ENCODE peak calls at places on chromosomes 12 and 14, in five cellular contexts. One of them, this sample, is unnamed.

GRCh38 chr12:62606654-62607053 is 140.0 kb downstream of the MON2 start:
- DNase-seq in non-pigmented ciliary epithelial cell: no peak
- DNase-seq in NCI-H510A treated with DMSO at 0.1 percent for 48 hours: no peak
- DNase-seq in NCI-H526: no peak
- DNase-seq in naive thymus-derived CD8-positive, alpha-beta T cell: no peak
- DNase-seq in this sample: no peak

GRCh38 chr12:20451759-20452158 is 83.4 kb downstream of the PDE3A start:
- DNase-seq in non-pigmented ciliary epithelial cell: peak
- DNase-seq in NCI-H510A treated with DMSO at 0.1 percent for 48 hours: no peak
- DNase-seq in NCI-H526: no peak
- DNase-seq in naive thymus-derived CD8-positive, alpha-beta T cell: no peak
- DNase-seq in this sample: no peak

GRCh38 chr14:81275305-81275950 is 54.7 kb upstream of the GTF2A1 start:
- DNase-seq in non-pigmented ciliary epithelial cell: no peak
- DNase-seq in NCI-H510A treated with DMSO at 0.1 percent for 48 hours: no peak
- DNase-seq in NCI-H526: no peak
- DNase-seq in naive thymus-derived CD8-positive, alpha-beta T cell: no peak
- DNase-seq in this sample: no peak

GRCh38 chr14:68626386-68626785 is 166.5 kb downstream of the ZFP36L1 start:
- DNase-seq in non-pigmented ciliary epithelial cell: no peak
- DNase-seq in NCI-H510A treated with DMSO at 0.1 percent for 48 hours: no peak
- DNase-seq in NCI-H526: no peak
- DNase-seq in naive thymus-derived CD8-positive, alpha-beta T cell: no peak
- DNase-seq in this sample: no peak

GRCh38 chr14:25132734-25133422 is 82.9 kb upstream of the STXBP6 start:
- DNase-seq in non-pigmented ciliary epithelial cell: no peak
- DNase-seq in NCI-H510A treated with DMSO at 0.1 percent for 48 hours: peak
- DNase-seq in NCI-H526: peak
- DNase-seq in naive thymus-derived CD8-positive, alpha-beta T cell: peak
- DNase-seq in this sample: no peak

GRCh38 chr12:46562625-46563228 is 190.2 kb upstream of the SLC38A2 start:
- DNase-seq in non-pigmented ciliary epithelial cell: peak
- DNase-seq in NCI-H510A treated with DMSO at 0.1 percent for 48 hours: peak
- DNase-seq in NCI-H526: no peak
- DNase-seq in naive thymus-derived CD8-positive, alpha-beta T cell: no peak
- DNase-seq in this sample: no peak

GRCh38 chr14:69901113-69901951 is 22.1 kb downstream of the SMOC1 start:
- DNase-seq in non-pigmented ciliary epithelial cell: no peak
- DNase-seq in NCI-H510A treated with DMSO at 0.1 percent for 48 hours: no peak
- DNase-seq in NCI-H526: no peak
- DNase-seq in naive thymus-derived CD8-positive, alpha-beta T cell: no peak
- DNase-seq in this sample: no peak

GRCh38 chr12:123532808-123533649 is 490 bp downstream of the RILPL1 start:
- DNase-seq in non-pigmented ciliary epithelial cell: no peak
- DNase-seq in NCI-H510A treated with DMSO at 0.1 percent for 48 hours: peak
- DNase-seq in NCI-H526: peak
- DNase-seq in naive thymus-derived CD8-positive, alpha-beta T cell: peak
- DNase-seq in this sample: no peak

GRCh38 chr14:29518335-29518734 is 409.3 kb downstream of the PRKD1 start:
- DNase-seq in non-pigmented ciliary epithelial cell: no peak
- DNase-seq in NCI-H510A treated with DMSO at 0.1 percent for 48 hours: no peak
- DNase-seq in NCI-H526: no peak
- DNase-seq in naive thymus-derived CD8-positive, alpha-beta T cell: no peak
- DNase-seq in this sample: no peak

GRCh38 chr12:131882804-131883520 is 11.5 kb upstream of the ULK1 start:
- DNase-seq in non-pigmented ciliary epithelial cell: no peak
- DNase-seq in NCI-H510A treated with DMSO at 0.1 percent for 48 hours: no peak
- DNase-seq in NCI-H526: no peak
- DNase-seq in naive thymus-derived CD8-positive, alpha-beta T cell: no peak
- DNase-seq in this sample: no peak

GRCh38 chr14:95935228-95935822 is 58.7 kb downstream of the TUNAR start:
- DNase-seq in non-pigmented ciliary epithelial cell: peak
- DNase-seq in NCI-H510A treated with DMSO at 0.1 percent for 48 hours: no peak
- DNase-seq in NCI-H526: no peak
- DNase-seq in naive thymus-derived CD8-positive, alpha-beta T cell: no peak
- DNase-seq in this sample: no peak

GRCh38 chr12:123967121-123967586 is 5.5 kb downstream of the CCDC92 start:
- DNase-seq in non-pigmented ciliary epithelial cell: no peak
- DNase-seq in NCI-H510A treated with DMSO at 0.1 percent for 48 hours: no peak
- DNase-seq in NCI-H526: no peak
- DNase-seq in naive thymus-derived CD8-positive, alpha-beta T cell: no peak
- DNase-seq in this sample: no peak

GRCh38 chr12:120126635-120127005 is 10.1 kb upstream of the RAB35 start:
- DNase-seq in non-pigmented ciliary epithelial cell: no peak
- DNase-seq in NCI-H510A treated with DMSO at 0.1 percent for 48 hours: no peak
- DNase-seq in NCI-H526: no peak
- DNase-seq in naive thymus-derived CD8-positive, alpha-beta T cell: no peak
- DNase-seq in this sample: no peak

GRCh38 chr12:51351913-51352532 is 5.5 kb upstream of the CELA1 start:
- DNase-seq in non-pigmented ciliary epithelial cell: no peak
- DNase-seq in NCI-H510A treated with DMSO at 0.1 percent for 48 hours: peak
- DNase-seq in NCI-H526: peak
- DNase-seq in naive thymus-derived CD8-positive, alpha-beta T cell: no peak
- DNase-seq in this sample: no peak

GRCh38 chr12:116261525-116262100 is 15.9 kb downstream of the MED13L start:
- DNase-seq in non-pigmented ciliary epithelial cell: no peak
- DNase-seq in NCI-H510A treated with DMSO at 0.1 percent for 48 hours: no peak
- DNase-seq in NCI-H526: peak
- DNase-seq in naive thymus-derived CD8-positive, alpha-beta T cell: no peak
- DNase-seq in this sample: no peak

GRCh38 chr12:14982986-14983385 is 10.1 kb downstream of the PDE6H start:
- DNase-seq in non-pigmented ciliary epithelial cell: no peak
- DNase-seq in NCI-H510A treated with DMSO at 0.1 percent for 48 hours: no peak
- DNase-seq in NCI-H526: no peak
- DNase-seq in naive thymus-derived CD8-positive, alpha-beta T cell: no peak
- DNase-seq in this sample: no peak

GRCh38 chr12:26271024-26271423 is 75.7 kb downstream of the SSPN start:
- DNase-seq in non-pigmented ciliary epithelial cell: no peak
- DNase-seq in NCI-H510A treated with DMSO at 0.1 percent for 48 hours: no peak
- DNase-seq in NCI-H526: no peak
- DNase-seq in naive thymus-derived CD8-positive, alpha-beta T cell: no peak
- DNase-seq in this sample: no peak

GRCh38 chr14:85129907-85130306 is 400.0 kb upstream of the FLRT2 start:
- DNase-seq in non-pigmented ciliary epithelial cell: no peak
- DNase-seq in NCI-H510A treated with DMSO at 0.1 percent for 48 hours: no peak
- DNase-seq in NCI-H526: no peak
- DNase-seq in naive thymus-derived CD8-positive, alpha-beta T cell: no peak
- DNase-seq in this sample: no peak

GRCh38 chr12:81598205-81598604 is 160.9 kb downstream of the PPFIA2 start:
- DNase-seq in non-pigmented ciliary epithelial cell: no peak
- DNase-seq in NCI-H510A treated with DMSO at 0.1 percent for 48 hours: peak
- DNase-seq in NCI-H526: peak
- DNase-seq in naive thymus-derived CD8-positive, alpha-beta T cell: no peak
- DNase-seq in this sample: no peak

GRCh38 chr12:50049254-50050118 is 7.9 kb upstream of the ASIC1 start:
- DNase-seq in non-pigmented ciliary epithelial cell: no peak
- DNase-seq in NCI-H510A treated with DMSO at 0.1 percent for 48 hours: no peak
- DNase-seq in NCI-H526: no peak
- DNase-seq in naive thymus-derived CD8-positive, alpha-beta T cell: no peak
- DNase-seq in this sample: no peak

GRCh38 chr12:116202433-116202832 is 75.1 kb downstream of the MED13L start:
- DNase-seq in non-pigmented ciliary epithelial cell: no peak
- DNase-seq in NCI-H510A treated with DMSO at 0.1 percent for 48 hours: no peak
- DNase-seq in NCI-H526: no peak
- DNase-seq in naive thymus-derived CD8-positive, alpha-beta T cell: no peak
- DNase-seq in this sample: no peak